ENCODE peak calls at places on chromosomes 13 and 19, in four cellular contexts. One of them, this sample, is unnamed.

GRCh38 chr19:55336101-55336500 is 3.6 kb upstream of the KMT5C start:
- DNase-seq in AG10803: peak
- DNase-seq in epithelial cell of esophagus: peak
- DNase-seq in gastrocnemius medialis: no peak
- DNase-seq in this sample: peak

GRCh38 chr13:35618565-35619083 is 142.1 kb upstream of the MAB21L1 start:
- DNase-seq in epithelial cell of esophagus: no peak
- DNase-seq in AG10803: no peak
- DNase-seq in gastrocnemius medialis: no peak
- DNase-seq in this sample: no peak

GRCh38 chr19:42132851-42133528 is 744 bp upstream of the POU2F2 start:
- DNase-seq in epithelial cell of esophagus: peak
- DNase-seq in gastrocnemius medialis: no peak
- DNase-seq in AG10803: peak
- DNase-seq in this sample: peak

GRCh38 chr13:83975668-83976165 is 93.4 kb upstream of the SLITRK1 start:
- DNase-seq in gastrocnemius medialis: no peak
- DNase-seq in AG10803: peak
- DNase-seq in epithelial cell of esophagus: no peak
- DNase-seq in this sample: no peak

GRCh38 chr19:16801599-16801998 is 27.6 kb upstream of the SIN3B start:
- DNase-seq in epithelial cell of esophagus: peak
- DNase-seq in gastrocnemius medialis: no peak
- DNase-seq in AG10803: peak
- DNase-seq in this sample: peak

GRCh38 chr13:51262501-51263211 is 40.5 kb downstream of the FAM124A start:
- DNase-seq in epithelial cell of esophagus: no peak
- DNase-seq in gastrocnemius medialis: no peak
- DNase-seq in AG10803: no peak
- DNase-seq in this sample: no peak

GRCh38 chr13:24180743-24181384 is 20.3 kb downstream of the SPATA13 start:
- DNase-seq in epithelial cell of esophagus: peak
- DNase-seq in gastrocnemius medialis: no peak
- DNase-seq in AG10803: peak
- DNase-seq in this sample: peak

GRCh38 chr13:99484405-99484981 is 16.8 kb upstream of the TM9SF2 start:
- DNase-seq in AG10803: peak
- DNase-seq in gastrocnemius medialis: no peak
- DNase-seq in epithelial cell of esophagus: peak
- DNase-seq in this sample: no peak

GRCh38 chr19:6521718-6522646 is 8.8 kb upstream of the TNFSF9 start:
- DNase-seq in epithelial cell of esophagus: no peak
- DNase-seq in gastrocnemius medialis: no peak
- DNase-seq in AG10803: no peak
- DNase-seq in this sample: no peak

GRCh38 chr13:40158218-40158617 is 502.8 kb downstream of the COG6 start:
- DNase-seq in AG10803: no peak
- DNase-seq in gastrocnemius medialis: no peak
- DNase-seq in epithelial cell of esophagus: peak
- DNase-seq in this sample: no peak

GRCh38 chr13:29704648-29705047 is 109.2 kb upstream of the SLC7A1 start:
- DNase-seq in epithelial cell of esophagus: no peak
- DNase-seq in gastrocnemius medialis: no peak
- DNase-seq in AG10803: peak
- DNase-seq in this sample: peak

GRCh38 chr13:99354371-99354951 is 47.3 kb upstream of the GPR183 start:
- DNase-seq in epithelial cell of esophagus: peak
- DNase-seq in AG10803: peak
- DNase-seq in gastrocnemius medialis: no peak
- DNase-seq in this sample: peak

GRCh38 chr19:53910170-53910518 is 1.1 kb downstream of the CACNG7 start:
- DNase-seq in AG10803: no peak
- DNase-seq in gastrocnemius medialis: no peak
- DNase-seq in epithelial cell of esophagus: no peak
- DNase-seq in this sample: no peak

DNA sequence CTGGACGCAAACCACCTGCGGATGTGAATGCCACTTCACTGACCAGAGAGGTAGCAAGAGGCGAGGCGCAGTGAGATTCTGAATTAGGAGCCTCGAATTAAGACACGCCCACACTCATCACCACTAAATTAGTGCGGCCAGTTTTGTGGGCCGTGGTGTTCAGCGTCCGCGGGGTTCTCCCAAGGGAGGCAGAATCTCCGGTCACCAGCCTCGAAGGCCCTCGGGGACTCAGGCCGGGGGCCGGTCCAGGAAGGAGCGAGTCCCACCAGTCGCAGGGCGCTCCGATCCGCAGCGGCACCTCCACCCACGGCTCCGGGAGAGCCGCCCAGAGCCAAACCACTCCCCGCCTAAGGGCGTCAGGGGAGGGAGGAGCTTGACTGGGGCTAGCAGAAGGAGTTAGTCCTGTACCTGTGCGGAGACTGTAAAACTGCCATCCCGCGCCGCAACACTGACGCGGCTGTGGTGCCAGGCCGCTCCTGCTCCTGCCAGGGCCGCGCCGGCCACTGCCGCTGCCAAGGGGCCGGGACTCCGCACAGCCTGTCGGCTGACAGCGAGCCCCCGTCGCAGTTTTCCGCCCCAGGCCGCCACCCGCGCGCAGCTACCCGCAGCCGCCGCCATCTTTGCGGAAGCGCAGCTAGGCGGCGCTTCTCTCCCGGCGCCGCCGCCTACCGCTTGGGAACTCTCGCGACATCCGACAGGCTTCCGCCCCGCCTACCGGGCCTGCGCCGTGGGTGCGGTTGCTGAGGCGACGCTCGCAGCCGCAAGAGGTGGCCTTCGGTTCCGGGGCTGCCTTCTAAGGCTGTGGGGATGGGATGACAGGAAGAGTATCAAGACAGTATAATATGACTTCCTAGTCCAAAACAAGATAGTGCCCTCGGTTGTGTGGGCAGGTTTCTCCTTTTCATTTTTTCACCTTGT is at the start of gene MICU2:
- DNase-seq in epithelial cell of esophagus: peak
- DNase-seq in AG10803: peak
- DNase-seq in gastrocnemius medialis: peak
- DNase-seq in this sample: peak
- TF ChIP-seq CTCF in epithelial cell of esophagus: no peak
- TF ChIP-seq CTCF in AG10803: no peak
- TF ChIP-seq CTCF in gastrocnemius medialis: peak
- TF ChIP-seq CTCF in this sample: peak

GRCh38 chr13:111046590-111047141 is 68.4 kb upstream of the ARHGEF7 start:
- DNase-seq in AG10803: peak
- DNase-seq in gastrocnemius medialis: no peak
- DNase-seq in epithelial cell of esophagus: no peak
- DNase-seq in this sample: peak
- TF ChIP-seq CTCF in AG10803: peak
- TF ChIP-seq CTCF in gastrocnemius medialis: no peak
- TF ChIP-seq CTCF in epithelial cell of esophagus: peak
- TF ChIP-seq CTCF in this sample: peak

GRCh38 chr13:105202384-105202783 is 1333.1 kb downstream of the EFNB2 start:
- DNase-seq in AG10803: no peak
- DNase-seq in gastrocnemius medialis: no peak
- DNase-seq in epithelial cell of esophagus: peak
- DNase-seq in this sample: no peak

GRCh38 chr13:105213512-105213911 is 1322.0 kb downstream of the EFNB2 start:
- DNase-seq in gastrocnemius medialis: no peak
- DNase-seq in AG10803: no peak
- DNase-seq in epithelial cell of esophagus: peak
- DNase-seq in this sample: no peak

GRCh38 chr13:105207586-105208293 is 1327.7 kb downstream of the EFNB2 start:
- DNase-seq in epithelial cell of esophagus: no peak
- DNase-seq in gastrocnemius medialis: no peak
- DNase-seq in AG10803: no peak
- DNase-seq in this sample: no peak
- TF ChIP-seq CTCF in epithelial cell of esophagus: no peak
- TF ChIP-seq CTCF in gastrocnemius medialis: no peak
- TF ChIP-seq CTCF in AG10803: no peak
- TF ChIP-seq CTCF in this sample: peak

GRCh38 chr13:110323172-110323851 is 16.2 kb downstream of the COL4A2 start:
- DNase-seq in epithelial cell of esophagus: peak
- DNase-seq in AG10803: peak
- DNase-seq in gastrocnemius medialis: no peak
- DNase-seq in this sample: peak

GRCh38 chr13:110326263-110326904 is 19.3 kb downstream of the COL4A2 start:
- DNase-seq in gastrocnemius medialis: no peak
- DNase-seq in AG10803: no peak
- DNase-seq in epithelial cell of esophagus: peak
- DNase-seq in this sample: no peak

GRCh38 chr13:110322828-110323171 is 15.7 kb downstream of the COL4A2 start:
- DNase-seq in AG10803: no peak
- DNase-seq in epithelial cell of esophagus: no peak
- DNase-seq in gastrocnemius medialis: no peak
- DNase-seq in this sample: no peak

GRCh38 chr13:110322126-110322827 is 15.2 kb downstream of the COL4A2 start:
- DNase-seq in epithelial cell of esophagus: no peak
- DNase-seq in AG10803: no peak
- DNase-seq in gastrocnemius medialis: no peak
- DNase-seq in this sample: no peak

DNA sequence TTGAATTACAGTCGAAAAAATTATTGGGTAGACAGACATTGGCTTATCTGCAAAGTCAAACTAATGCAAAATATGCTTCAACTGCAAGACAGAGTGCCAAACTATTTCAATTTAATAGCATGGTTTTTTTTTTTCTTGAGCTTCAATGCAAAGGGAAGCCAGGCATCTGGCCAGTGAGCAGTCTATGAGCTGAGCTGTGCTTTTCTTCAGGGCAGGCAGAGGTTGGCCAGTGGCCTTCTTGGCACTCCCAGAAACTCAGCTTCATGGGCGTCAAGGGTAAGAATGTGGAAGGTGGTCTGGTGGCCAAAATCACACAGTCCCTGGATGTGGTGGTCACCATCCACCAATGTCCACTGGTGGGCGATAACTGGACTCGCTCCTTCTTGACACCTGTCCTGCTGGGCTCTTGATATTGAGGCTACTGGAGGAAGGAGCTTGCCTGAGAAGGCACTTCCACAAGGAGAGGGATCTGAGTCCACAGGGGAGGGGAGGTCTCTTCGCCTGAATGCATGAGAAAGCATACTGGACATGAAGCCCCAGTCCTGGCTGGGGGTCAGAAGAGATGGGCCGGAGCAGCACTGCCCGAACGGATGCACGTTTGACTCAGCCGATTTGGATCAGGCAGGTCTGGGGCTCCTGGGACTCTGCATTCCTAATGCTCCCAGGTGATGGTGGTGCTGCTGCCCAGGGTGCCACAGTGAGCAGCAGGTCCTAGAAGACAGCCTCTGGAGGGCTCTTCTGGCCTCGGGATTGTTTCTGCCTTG is 17.1 kb downstream of the COL4A2 start:
- DNase-seq in epithelial cell of esophagus: no peak
- DNase-seq in AG10803: no peak
- DNase-seq in gastrocnemius medialis: no peak
- DNase-seq in this sample: no peak
- TF ChIP-seq CTCF in epithelial cell of esophagus: no peak
- TF ChIP-seq CTCF in AG10803: no peak
- TF ChIP-seq CTCF in gastrocnemius medialis: no peak
- TF ChIP-seq CTCF in this sample: no peak

GRCh38 chr13:27370305-27370853 is 54.0 kb upstream of the GTF3A start:
- DNase-seq in epithelial cell of esophagus: no peak
- DNase-seq in gastrocnemius medialis: no peak
- DNase-seq in AG10803: no peak
- DNase-seq in this sample: peak

GRCh38 chr13:27371932-27372331 is 52.5 kb upstream of the GTF3A start:
- DNase-seq in AG10803: no peak
- DNase-seq in epithelial cell of esophagus: no peak
- DNase-seq in gastrocnemius medialis: no peak
- DNase-seq in this sample: no peak

GRCh38 chr13:27374126-27374613 is 50.2 kb upstream of the GTF3A start:
- DNase-seq in gastrocnemius medialis: no peak
- DNase-seq in AG10803: no peak
- DNase-seq in epithelial cell of esophagus: peak
- DNase-seq in this sample: no peak

GRCh38 chr13:27374650-27375049 is 49.8 kb upstream of the GTF3A start:
- DNase-seq in AG10803: peak
- DNase-seq in epithelial cell of esophagus: peak
- DNase-seq in gastrocnemius medialis: peak
- DNase-seq in this sample: peak

GRCh38 chr13:27372896-27373295 is 51.5 kb upstream of the GTF3A start:
- DNase-seq in AG10803: no peak
- DNase-seq in epithelial cell of esophagus: peak
- DNase-seq in gastrocnemius medialis: no peak
- DNase-seq in this sample: no peak
- TF ChIP-seq CTCF in AG10803: no peak
- TF ChIP-seq CTCF in epithelial cell of esophagus: peak
- TF ChIP-seq CTCF in gastrocnemius medialis: no peak
- TF ChIP-seq CTCF in this sample: no peak